ENCODE peak calls at places on chromosome 3, in ten cellular contexts. N is A673; G is CD4-positive, alpha-beta memory T cell; L is epithelial cell of esophagus; Z is esophagus squamous epithelium; T is fibroblast of the aortic adventitia; J is breast epithelium; F is mesenchymal stem cell; B is BJ; M is fibroblast of lung. K is an unnamed sample.

GRCh38 chr3:194986208-194987043 is 284.5 kb downstream of the XXYLT1 start:
- DNase-seq in N (peak), G (no peak), L (peak), Z (no peak), T (peak), J (no peak), F (no peak), B (no peak), M (peak), K (no peak)

GRCh38 chr3:183537295-183537730 is 18.2 kb downstream of the KLHL6 start:
- DNase-seq in N (no peak), G (no peak), L (peak), Z (no peak), T (peak), J (no peak), F (peak), B (peak), M (peak), K (peak)

GRCh38 chr3:15102833-15103232 is 3.9 kb upstream of the RBSN start:
- DNase-seq in N (no peak), G (no peak), L (peak), Z (no peak), T (peak), J (no peak), F (no peak), B (no peak), M (peak), K (no peak)

GRCh38 chr3:115415246-115415645 is 208.1 kb upstream of the GAP43 start:
- DNase-seq in N (no peak), G (no peak), L (no peak), Z (no peak), T (no peak), J (no peak), F (no peak), B (no peak), M (no peak), K (no peak)

GRCh38 chr3:14187059-14187458 is 8.4 kb downstream of the LSM3 start:
- DNase-seq in N (no peak), G (no peak), L (no peak), Z (no peak), T (no peak), J (no peak), F (no peak), B (no peak), M (no peak), K (no peak)

GRCh38 chr3:138241061-138241460 is 54.0 kb downstream of the ARMC8 start:
- DNase-seq in N (no peak), G (no peak), L (peak), Z (no peak), T (peak), J (no peak), F (no peak), B (peak), M (peak), K (no peak)

GRCh38 chr3:170802164-170803151 is 67.5 kb downstream of the RPL22L1 start:
- DNase-seq in N (peak), G (no peak), L (peak), Z (no peak), T (peak), J (no peak), F (peak), B (peak), M (peak), K (peak)

GRCh38 chr3:159168788-159169187 is 366.9 kb downstream of the MFSD1 start:
- DNase-seq in N (no peak), G (no peak), L (peak), Z (no peak), T (no peak), J (no peak), F (no peak), B (no peak), M (no peak), K (no peak)

GRCh38 chr3:55549172-55549571 is 62.1 kb upstream of the WNT5A start:
- DNase-seq in N (peak), G (no peak), L (no peak), Z (no peak), T (peak), J (no peak), F (peak), B (peak), M (no peak), K (peak)

GRCh38 chr3:2099028-2099671 is 484 bp downstream of the CNTN4 start:
- DNase-seq in N (peak), G (no peak), L (no peak), Z (no peak), T (no peak), J (no peak), F (peak), B (no peak), M (no peak), K (no peak)

GRCh38 chr3:156181509-156181908 is 61.1 kb downstream of the KCNAB1 start:
- DNase-seq in N (no peak), G (no peak), L (peak), Z (no peak), T (peak), J (no peak), F (peak), B (no peak), M (peak), K (peak)

GRCh38 chr3:139388961-139389551 is 391 bp downstream of the COPB2 start:
- DNase-seq in N (peak), G (peak), L (no peak), Z (no peak), T (no peak), J (no peak), F (peak), B (no peak), M (peak), K (peak)

GRCh38 chr3:52779411-52780297 is 2.3 kb downstream of the ITIH1 start:
- DNase-seq in N (no peak), G (no peak), L (no peak), Z (no peak), T (no peak), J (no peak), F (no peak), B (no peak), M (no peak), K (no peak)

GRCh38 chr3:38039101-38039898 is at the start of gene DLEC1:
- DNase-seq in N (no peak), G (peak), L (peak), Z (peak), T (peak), J (peak), F (peak), B (no peak), M (peak), K (peak)

GRCh38 chr3:110650752-110651151 is 420.9 kb upstream of the NECTIN3 start:
- DNase-seq in N (no peak), G (no peak), L (no peak), Z (no peak), T (no peak), J (no peak), F (no peak), B (no peak), M (peak), K (peak)

GRCh38 chr3:149494022-149494758 is 19.7 kb downstream of the TM4SF4 start:
- DNase-seq in N (peak), G (no peak), L (peak), Z (no peak), T (peak), J (peak), F (peak), B (no peak), M (peak), K (peak)

GRCh38 chr3:127307431-127307830 is 19.6 kb upstream of the PRR20G start:
- DNase-seq in N (no peak), G (no peak), L (no peak), Z (no peak), T (no peak), J (no peak), F (no peak), B (no peak), M (no peak), K (no peak)

GRCh38 chr3:167253037-167253436 is 127.1 kb downstream of the ZBBX start:
- DNase-seq in N (no peak), G (no peak), L (no peak), Z (no peak), T (no peak), J (no peak), F (no peak), B (no peak), M (no peak), K (no peak)

GRCh38 chr3:6260551-6261191 is 600.2 kb upstream of the GRM7 start:
- DNase-seq in N (no peak), G (no peak), L (no peak), Z (no peak), T (no peak), J (no peak), F (no peak), B (no peak), M (no peak), K (no peak)

GRCh38 chr3:127209840-127210653 is 17.1 kb downstream of the PRR23E start:
- DNase-seq in N (no peak), G (no peak), L (no peak), Z (no peak), T (no peak), J (no peak), F (no peak), B (no peak), M (no peak), K (no peak)

GRCh38 chr3:57953541-57953940 is 54.7 kb upstream of the FLNB start:
- DNase-seq in N (no peak), G (no peak), L (no peak), Z (no peak), T (no peak), J (no peak), F (no peak), B (no peak), M (no peak), K (no peak)

GRCh38 chr3:150736316-150736719 is 26.7 kb downstream of the SIAH2 start:
- DNase-seq in N (no peak), G (no peak), L (peak), Z (no peak), T (no peak), J (no peak), F (no peak), B (no peak), M (no peak), K (no peak)

GRCh38 chr3:64185436-64185835 is 39.8 kb downstream of the PRICKLE2 start:
- DNase-seq in N (no peak), G (no peak), L (peak), Z (no peak), T (peak), J (no peak), F (no peak), B (no peak), M (no peak), K (no peak)

GRCh38 chr3:9192238-9192637 is 57.2 kb downstream of the SRGAP3 start:
- DNase-seq in N (no peak), G (no peak), L (no peak), Z (no peak), T (no peak), J (no peak), F (no peak), B (no peak), M (no peak), K (no peak)

GRCh38 chr3:105869531-105869833 is 670 bp upstream of the CBLB start:
- DNase-seq in N (no peak), G (no peak), L (no peak), Z (no peak), T (no peak), J (no peak), F (no peak), B (no peak), M (no peak), K (no peak)

GRCh38 chr3:118538187-118538586 is 496.5 kb downstream of the IGSF11 start:
- DNase-seq in N (no peak), G (no peak), L (no peak), Z (no peak), T (no peak), J (no peak), F (no peak), B (no peak), M (no peak), K (no peak)

GRCh38 chr3:177596822-177597271 is 399.6 kb upstream of the TBL1XR1 start:
- DNase-seq in N (no peak), G (no peak), L (peak), Z (no peak), T (peak), J (no peak), F (no peak), B (no peak), M (peak), K (no peak)

GRCh38 chr3:42778644-42779043 is 5.6 kb upstream of the CCDC13 start:
- DNase-seq in N (no peak), G (no peak), L (no peak), Z (no peak), T (peak), J (no peak), F (peak), B (no peak), M (peak), K (peak)

GRCh38 chr3:20096135-20096685 is 56.0 kb downstream of the KAT2B start:
- DNase-seq in N (no peak), G (no peak), L (no peak), Z (no peak), T (peak), J (no peak), F (no peak), B (no peak), M (no peak), K (peak)

GRCh38 chr3:149621218-149622005 is 36.4 kb downstream of the WWTR1 start:
- DNase-seq in N (no peak), G (no peak), L (peak), Z (no peak), T (peak), J (no peak), F (peak), B (peak), M (peak), K (peak)

GRCh38 chr3:45368382-45368781 is 20.0 kb upstream of the LARS2 start:
- DNase-seq in N (no peak), G (no peak), L (no peak), Z (no peak), T (no peak), J (no peak), F (no peak), B (no peak), M (no peak), K (no peak)

GRCh38 chr3:69212411-69213160 is 90.2 kb upstream of the LMOD3 start:
- DNase-seq in N (peak), G (no peak), L (peak), Z (no peak), T (peak), J (no peak), F (peak), B (no peak), M (peak), K (peak)

GRCh38 chr3:71583569-71584215 is at the start of gene FOXP1:
- DNase-seq in N (peak), G (peak), L (peak), Z (peak), T (peak), J (peak), F (peak), B (no peak), M (peak), K (peak)

GRCh38 chr3:16429086-16429485 is 84.4 kb downstream of the RFTN1 start:
- DNase-seq in N (no peak), G (no peak), L (peak), Z (no peak), T (no peak), J (no peak), F (no peak), B (no peak), M (peak), K (peak)

GRCh38 chr3:40719660-40720287 is 195.0 kb downstream of the ZNF621 start:
- DNase-seq in N (no peak), G (no peak), L (peak), Z (no peak), T (peak), J (no peak), F (no peak), B (no peak), M (peak), K (peak)

GRCh38 chr3:138188013-138188352 is 882 bp downstream of the ARMC8 start:
- DNase-seq in N (no peak), G (peak), L (no peak), Z (no peak), T (peak), J (no peak), F (peak), B (no peak), M (peak), K (peak)

GRCh38 chr3:142165194-142165593 is 15.8 kb upstream of the TFDP2 start:
- DNase-seq in N (no peak), G (no peak), L (no peak), Z (no peak), T (no peak), J (no peak), F (no peak), B (no peak), M (peak), K (peak)

GRCh38 chr3:21665444-21665843 is 85.6 kb downstream of the ZNF385D start:
- DNase-seq in N (no peak), G (no peak), L (peak), Z (no peak), T (no peak), J (no peak), F (no peak), B (no peak), M (peak), K (no peak)

GRCh38 chr3:8793242-8793641 is 23.8 kb upstream of the OXTR start:
- DNase-seq in N (no peak), G (no peak), L (peak), Z (no peak), T (peak), J (no peak), F (peak), B (no peak), M (peak), K (peak)

GRCh38 chr3:188378786-188379185 is 224.8 kb downstream of the LPP start:
- DNase-seq in N (no peak), G (no peak), L (no peak), Z (no peak), T (no peak), J (no peak), F (no peak), B (no peak), M (no peak), K (no peak)

DNA sequence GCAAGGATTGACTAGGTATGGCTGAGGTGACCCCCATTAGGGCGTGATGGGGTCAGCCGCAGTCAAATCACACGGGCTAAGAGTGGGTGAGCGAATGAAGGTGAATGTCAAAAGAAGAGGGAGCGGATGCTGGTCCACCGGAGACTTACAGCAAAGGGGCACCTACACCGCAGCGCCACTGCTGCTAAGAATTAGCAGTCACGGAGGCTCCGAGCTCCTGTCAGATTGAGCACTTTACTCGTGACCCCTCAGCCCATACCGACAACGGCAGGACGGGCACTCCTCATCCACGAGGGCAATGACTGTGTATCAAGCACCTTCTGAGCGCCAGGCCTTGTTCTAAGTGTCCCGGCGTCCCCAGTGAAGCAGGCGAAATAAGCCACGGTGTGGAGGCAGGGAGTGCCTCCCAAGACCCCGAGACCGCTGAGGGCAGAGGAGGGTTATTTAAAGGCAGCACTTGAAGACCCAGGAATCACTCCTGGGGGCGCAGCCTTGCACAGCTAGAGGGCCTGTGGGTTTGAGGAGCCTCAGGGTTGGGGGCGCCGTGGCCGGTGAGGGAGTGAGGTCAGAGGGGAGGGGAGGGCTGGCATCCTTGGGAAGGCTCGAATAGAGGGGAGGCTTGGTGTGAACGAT is 61.6 kb upstream of the GATA2 start:
- DNase-seq in N (no peak), G (no peak), L (no peak), Z (no peak), T (no peak), J (peak), F (no peak), B (no peak), M (no peak), K (no peak)
- H3K4me3 ChIP-seq in N (no peak), G (no peak), L (no peak), Z (no peak), T (no peak), J (peak), F (no peak), B (no peak), M (no peak), K (no peak)

GRCh38 chr3:17832021-17832420 is 89.6 kb upstream of the TBC1D5 start:
- DNase-seq in N (no peak), G (no peak), L (peak), Z (no peak), T (no peak), J (no peak), F (no peak), B (no peak), M (no peak), K (no peak)
- H3K4me3 ChIP-seq in N (no peak), G (no peak), L (no peak), Z (no peak), T (no peak), J (no peak), F (no peak), B (no peak), M (no peak), K (no peak)

DNA sequence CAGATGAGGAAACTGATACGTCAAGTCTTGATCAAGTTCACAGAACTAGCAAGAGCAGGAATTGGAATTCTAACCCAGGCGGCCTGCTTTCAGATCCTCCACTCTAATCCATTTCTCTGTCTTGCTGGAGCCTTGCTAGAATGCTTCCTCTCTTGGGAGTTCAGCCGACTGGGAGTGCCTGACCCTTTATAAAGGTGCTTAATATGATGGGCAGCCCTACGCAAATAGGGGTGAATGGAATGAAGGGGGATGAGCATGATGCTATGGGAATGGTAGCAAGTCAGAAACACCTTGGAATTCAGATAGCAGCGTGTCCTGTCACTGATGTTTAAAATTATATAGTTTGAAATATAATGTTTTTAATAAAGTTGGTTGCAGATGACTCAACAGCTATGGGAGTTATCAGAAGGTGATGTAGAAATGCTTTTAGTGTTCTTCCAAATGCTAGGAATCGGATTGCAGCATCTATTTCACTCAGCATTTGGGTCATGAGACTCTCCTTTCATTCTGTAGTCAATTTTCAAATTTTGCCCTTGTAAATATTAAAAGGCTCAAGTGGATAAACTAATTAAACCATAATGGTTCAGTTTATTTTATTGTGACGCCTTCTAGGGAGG is 150.7 kb downstream of the FNDC3B start:
- DNase-seq in N (no peak), G (no peak), L (no peak), Z (no peak), T (peak), J (no peak), F (no peak), B (no peak), M (no peak), K (peak)
- H3K4me3 ChIP-seq in N (no peak), G (no peak), L (no peak), Z (no peak), T (no peak), J (no peak), F (no peak), B (no peak), M (no peak), K (no peak)

GRCh38 chr3:18575573-18575972 is 150.4 kb upstream of the SATB1 start:
- DNase-seq in N (no peak), G (no peak), L (no peak), Z (no peak), T (no peak), J (no peak), F (no peak), B (no peak), M (peak), K (no peak)
- H3K4me3 ChIP-seq in N (no peak), G (no peak), L (no peak), Z (no peak), T (no peak), J (no peak), F (no peak), B (no peak), M (no peak), K (no peak)

GRCh38 chr3:125109541-125109925 is 53.7 kb upstream of the HEG1 start:
- DNase-seq in N (no peak), G (no peak), L (no peak), Z (no peak), T (no peak), J (no peak), F (no peak), B (no peak), M (no peak), K (peak)
- H3K4me3 ChIP-seq in N (no peak), G (no peak), L (no peak), Z (no peak), T (peak), J (no peak), F (no peak), B (no peak), M (no peak), K (peak)

K was measured in fibroblast of villous mesenchyme.